ENCODE peak calls at places on chromosomes 7 and 10, in nine cellular contexts. G, I, X, N, T, L, R, D and J are unnamed samples.

GRCh38 chr10:79328737-79329504 is 18.3 kb upstream of the PPIF start:
- DNase-seq in G (no peak), I (no peak), X (no peak), N (peak; percentile 91), T (no peak), L (no peak), R (no peak), D (no peak), J (no peak)

GRCh38 chr10:17665742-17666141 is 21.8 kb downstream of the STAM start:
- DNase-seq in G (no peak), I (peak; percentile 72), X (no peak), N (peak; percentile 53), T (no peak), L (no peak), R (no peak), D (peak; percentile 78), J (peak; percentile 7)

GRCh38 chr7:94364816-94365215 is 29.9 kb upstream of the COL1A2 start:
- DNase-seq in G (no peak), I (no peak), X (no peak), N (no peak), T (no peak), L (no peak), R (no peak), D (no peak), J (no peak)

GRCh38 chr7:36615877-36616276 is 108.4 kb downstream of the AOAH start:
- DNase-seq in G (no peak), I (no peak), X (no peak), N (no peak), T (no peak), L (no peak), R (no peak), D (no peak), J (no peak)

GRCh38 chr10:76072384-76072783 is 641.0 kb downstream of the LRMDA start:
- DNase-seq in G (no peak), I (no peak), X (no peak), N (no peak), T (no peak), L (no peak), R (no peak), D (no peak), J (no peak)

GRCh38 chr7:123485187-123485586 is 49.2 kb downstream of the IQUB start:
- DNase-seq in G (no peak), I (no peak), X (no peak), N (no peak), T (no peak), L (no peak), R (no peak), D (no peak), J (no peak)

GRCh38 chr7:74289660-74290589 is 718 bp downstream of the CLIP2 start:
- DNase-seq in G (peak; percentile 69), I (no peak), X (peak; percentile 40), N (peak; percentile 21), T (peak; percentile 76), L (peak; percentile 36), R (peak; percentile 43), D (no peak), J (peak; percentile 74)

GRCh38 chr7:116211006-116211912 is 920 bp downstream of the TES start:
- DNase-seq in G (peak; percentile 84), I (peak; percentile 61), X (peak; percentile 86), N (peak; percentile 95), T (peak; percentile 82), L (peak; percentile 80), R (no peak), D (no peak), J (no peak)

GRCh38 chr10:67520924-67521520 is 175.0 kb downstream of the CTNNA3 start:
- DNase-seq in G (no peak), I (peak; percentile 19), X (peak; percentile 7), N (peak; percentile 94), T (peak; percentile 23), L (peak; percentile 80), R (no peak), D (peak; percentile 10), J (peak; percentile 58)

GRCh38 chr7:82179311-82179710 is 264.3 kb downstream of the CACNA2D1 start:
- DNase-seq in G (no peak), I (no peak), X (no peak), N (no peak), T (no peak), L (peak; percentile 68), R (no peak), D (no peak), J (no peak)

GRCh38 chr7:102978280-102978679 is 65.5 kb downstream of the LRRC17 start:
- DNase-seq in G (no peak), I (no peak), X (no peak), N (peak; percentile 77), T (no peak), L (peak; percentile 17), R (no peak), D (peak; percentile 16), J (no peak)

GRCh38 chr7:101169838-101170531 is 4.6 kb upstream of the VGF start:
- DNase-seq in G (peak; percentile 85), I (peak; percentile 63), X (peak; percentile 72), N (peak; percentile 63), T (peak; percentile 79), L (peak; percentile 83), R (peak; percentile 10), D (no peak), J (peak; percentile 57)

GRCh38 chr7:36474283-36475010 is 84.8 kb downstream of the ANLN start:
- DNase-seq in G (no peak), I (no peak), X (no peak), N (peak; percentile 48), T (peak; percentile 50), L (no peak), R (no peak), D (no peak), J (no peak)

GRCh38 chr7:1413936-1414639 is 45.2 kb downstream of the MICALL2 start:
- DNase-seq in G (no peak), I (no peak), X (no peak), N (no peak), T (no peak), L (no peak), R (no peak), D (no peak), J (no peak)

GRCh38 chr7:86733783-86734182 is 90.1 kb downstream of the GRM3 start:
- DNase-seq in G (no peak), I (no peak), X (no peak), N (peak; percentile 29), T (no peak), L (peak; percentile 39), R (no peak), D (no peak), J (no peak)

GRCh38 chr7:51046103-51046466 is 263.4 kb upstream of the GRB10 start:
- DNase-seq in G (no peak), I (no peak), X (no peak), N (peak; percentile 75), T (no peak), L (no peak), R (no peak), D (no peak), J (no peak)

GRCh38 chr7:14389052-14389988 is 399.9 kb upstream of the ETV1 start:
- DNase-seq in G (no peak), I (no peak), X (no peak), N (no peak), T (no peak), L (no peak), R (no peak), D (no peak), J (no peak)

GRCh38 chr10:34305189-34305588 is 509.9 kb downstream of the PARD3 start:
- DNase-seq in G (no peak), I (no peak), X (no peak), N (peak; percentile 70), T (peak; percentile 13), L (peak; percentile 96), R (no peak), D (no peak), J (peak; percentile 26)

GRCh38 chr10:29141761-29142160 is 147.1 kb upstream of the LYZL1 start:
- DNase-seq in G (no peak), I (no peak), X (no peak), N (peak; percentile 68), T (no peak), L (peak; percentile 10), R (no peak), D (no peak), J (no peak)

GRCh38 chr10:113099431-113100298 is 149.6 kb downstream of the TCF7L2 start:
- DNase-seq in G (no peak), I (peak; percentile 27), X (no peak), N (no peak), T (no peak), L (no peak), R (no peak), D (no peak), J (no peak)
- H3K27ac ChIP-seq in G (no peak overlapping the region), I (no peak overlapping the region), X (no peak overlapping the region), N (no peak overlapping the region), T (no peak overlapping the region), L (peak overlapping the region; percentile 19), R (no peak overlapping the region), D (no peak overlapping the region), J (no peak overlapping the region)

GRCh38 chr7:139094030-139094429 is 15.5 kb downstream of the ZC3HAV1 start:
- DNase-seq in G (no peak), I (no peak), X (no peak), N (no peak), T (no peak), L (no peak), R (no peak), D (no peak), J (no peak)
- H3K27ac ChIP-seq in G (peak overlapping the region; percentile 61), I (no peak overlapping the region), X (no peak overlapping the region), N (no peak overlapping the region), T (no peak overlapping the region), L (peak overlapping the region; percentile 80), R (no peak overlapping the region), D (no peak overlapping the region), J (no peak overlapping the region)

GRCh38 chr7:106625678-106626301 is 35.2 kb downstream of the CCDC71L start:
- DNase-seq in G (no peak), I (no peak), X (no peak), N (no peak), T (no peak), L (no peak), R (no peak), D (no peak), J (no peak)

GRCh38 chr7:106621393-106622132 is 39.4 kb downstream of the CCDC71L start:
- DNase-seq in G (no peak), I (no peak), X (no peak), N (peak; percentile 26), T (no peak), L (no peak), R (no peak), D (no peak), J (no peak)

GRCh38 chr7:106623315-106623660 is 37.7 kb downstream of the CCDC71L start:
- DNase-seq in G (no peak), I (no peak), X (no peak), N (no peak), T (no peak), L (no peak), R (no peak), D (no peak), J (no peak)

GRCh38 chr7:106622654-106623314 is 38.2 kb downstream of the CCDC71L start:
- DNase-seq in G (no peak), I (no peak), X (no peak), N (no peak), T (no peak), L (no peak), R (no peak), D (no peak), J (no peak)

GRCh38 chr7:106623846-106624245 is 37.1 kb downstream of the CCDC71L start:
- DNase-seq in G (no peak), I (no peak), X (no peak), N (peak; percentile 93), T (no peak), L (no peak), R (no peak), D (peak; percentile 47), J (no peak)
- H3K27ac ChIP-seq in G (no peak overlapping the region), I (no peak overlapping the region), X (no peak overlapping the region), N (peak overlapping the region; percentile 75), T (no peak overlapping the region), L (no peak overlapping the region), R (no peak overlapping the region), D (peak overlapping the region; percentile 61), J (no peak overlapping the region)

GRCh38 chr10:86299562-86299961 is 67.0 kb downstream of the GRID1 start:
- DNase-seq in G (peak; percentile 5), I (no peak), X (no peak), N (no peak), T (no peak), L (no peak), R (no peak), D (no peak), J (no peak)
- H3K27ac ChIP-seq in G (no peak overlapping the region), I (no peak overlapping the region), X (no peak overlapping the region), N (no peak overlapping the region), T (no peak overlapping the region), L (no peak overlapping the region), R (no peak overlapping the region), D (no peak overlapping the region), J (no peak overlapping the region)